ENCODE peak calls at places on chromosomes 2 and 18, in ten cellular contexts. One of them, this sample, is unnamed.

GRCh38 chr2:74440378-74441110 is 1.2 kb downstream of the RTKN start:
- DNase-seq in renal cortical epithelial cell: peak; percentile 64
- DNase-seq in Daoy: peak; percentile 85
- DNase-seq in KG1: peak; percentile 35
- DNase-seq in LHCN-M2: peak; percentile 88
- DNase-seq in A172: peak; percentile 62
- DNase-seq in coronary artery: peak; percentile 91
- DNase-seq in activated CD8-positive, alpha-beta T cell treated with anti-CD3 and anti-CD28 coated beads, Interleukin-2, amount 10 ng/mL, durations not matched to agents 7 days and 5 days: peak; percentile 51
- DNase-seq in ureter: peak; percentile 88
- DNase-seq in GM06990: peak; percentile 84
- DNase-seq in this sample: peak; percentile 36

GRCh38 chr2:18988557-18989232 is 369.7 kb downstream of the OSR1 start:
- DNase-seq in renal cortical epithelial cell: no peak
- DNase-seq in Daoy: no peak
- DNase-seq in KG1: no peak
- DNase-seq in LHCN-M2: peak; percentile 42
- DNase-seq in A172: no peak
- DNase-seq in coronary artery: no peak
- DNase-seq in activated CD8-positive, alpha-beta T cell treated with anti-CD3 and anti-CD28 coated beads, Interleukin-2, amount 10 ng/mL, durations not matched to agents 7 days and 5 days: no peak
- DNase-seq in ureter: no peak
- DNase-seq in GM06990: no peak
- DNase-seq in this sample: no peak

GRCh38 chr2:74573747-74574562 is 19.4 kb downstream of the DOK1 start:
- DNase-seq in renal cortical epithelial cell: no peak
- DNase-seq in Daoy: peak; percentile 68
- DNase-seq in KG1: peak; percentile 64
- DNase-seq in LHCN-M2: peak; percentile 60
- DNase-seq in A172: peak; percentile 83
- DNase-seq in coronary artery: no peak
- DNase-seq in activated CD8-positive, alpha-beta T cell treated with anti-CD3 and anti-CD28 coated beads, Interleukin-2, amount 10 ng/mL, durations not matched to agents 7 days and 5 days: peak; percentile 48
- DNase-seq in ureter: no peak
- DNase-seq in GM06990: no peak
- DNase-seq in this sample: no peak

GRCh38 chr2:101145406-101145805 is 5.8 kb downstream of the TBC1D8 start:
- DNase-seq in renal cortical epithelial cell: peak; percentile 63
- DNase-seq in Daoy: peak; percentile 52
- DNase-seq in KG1: no peak
- DNase-seq in LHCN-M2: no peak
- DNase-seq in A172: peak; percentile 32
- DNase-seq in coronary artery: no peak
- DNase-seq in activated CD8-positive, alpha-beta T cell treated with anti-CD3 and anti-CD28 coated beads, Interleukin-2, amount 10 ng/mL, durations not matched to agents 7 days and 5 days: no peak
- DNase-seq in ureter: no peak
- DNase-seq in GM06990: no peak
- DNase-seq in this sample: no peak

GRCh38 chr18:57353940-57354461 is 1.6 kb downstream of the ST8SIA3 start:
- DNase-seq in renal cortical epithelial cell: peak; percentile 5
- DNase-seq in Daoy: peak; percentile 64
- DNase-seq in KG1: no peak
- DNase-seq in LHCN-M2: peak; percentile 6
- DNase-seq in A172: no peak
- DNase-seq in coronary artery: no peak
- DNase-seq in activated CD8-positive, alpha-beta T cell treated with anti-CD3 and anti-CD28 coated beads, Interleukin-2, amount 10 ng/mL, durations not matched to agents 7 days and 5 days: peak; percentile 36
- DNase-seq in ureter: no peak
- DNase-seq in GM06990: no peak
- DNase-seq in this sample: peak; percentile 34

GRCh38 chr2:36597532-36598377 is at the start of gene FEZ2:
- DNase-seq in renal cortical epithelial cell: peak; percentile 51
- DNase-seq in Daoy: peak; percentile 91
- DNase-seq in KG1: peak; percentile 47
- DNase-seq in LHCN-M2: peak; percentile 70
- DNase-seq in A172: peak; percentile 75
- DNase-seq in coronary artery: peak; percentile 80
- DNase-seq in activated CD8-positive, alpha-beta T cell treated with anti-CD3 and anti-CD28 coated beads, Interleukin-2, amount 10 ng/mL, durations not matched to agents 7 days and 5 days: peak; percentile 80
- DNase-seq in ureter: peak; percentile 76
- DNase-seq in GM06990: peak; percentile 91
- DNase-seq in this sample: no peak

GRCh38 chr2:42558827-42559226 is 9.6 kb upstream of the MTA3 start:
- DNase-seq in renal cortical epithelial cell: no peak
- DNase-seq in Daoy: no peak
- DNase-seq in KG1: no peak
- DNase-seq in LHCN-M2: no peak
- DNase-seq in A172: no peak
- DNase-seq in coronary artery: no peak
- DNase-seq in activated CD8-positive, alpha-beta T cell treated with anti-CD3 and anti-CD28 coated beads, Interleukin-2, amount 10 ng/mL, durations not matched to agents 7 days and 5 days: no peak
- DNase-seq in ureter: no peak
- DNase-seq in GM06990: no peak
- DNase-seq in this sample: no peak

GRCh38 chr2:223612501-223612900 is 10.3 kb upstream of the SCG2 start:
- DNase-seq in renal cortical epithelial cell: no peak
- DNase-seq in Daoy: no peak
- DNase-seq in KG1: no peak
- DNase-seq in LHCN-M2: no peak
- DNase-seq in A172: no peak
- DNase-seq in coronary artery: no peak
- DNase-seq in activated CD8-positive, alpha-beta T cell treated with anti-CD3 and anti-CD28 coated beads, Interleukin-2, amount 10 ng/mL, durations not matched to agents 7 days and 5 days: no peak
- DNase-seq in ureter: no peak
- DNase-seq in GM06990: no peak
- DNase-seq in this sample: no peak

GRCh38 chr2:25639131-25639530 is 34.2 kb downstream of the DTNB start:
- DNase-seq in renal cortical epithelial cell: peak; percentile 1
- DNase-seq in Daoy: no peak
- DNase-seq in KG1: no peak
- DNase-seq in LHCN-M2: peak; percentile 11
- DNase-seq in A172: no peak
- DNase-seq in coronary artery: no peak
- DNase-seq in activated CD8-positive, alpha-beta T cell treated with anti-CD3 and anti-CD28 coated beads, Interleukin-2, amount 10 ng/mL, durations not matched to agents 7 days and 5 days: no peak
- DNase-seq in ureter: no peak
- DNase-seq in GM06990: no peak
- DNase-seq in this sample: no peak

GRCh38 chr18:74316257-74317180 is 880 bp downstream of the C18orf63 start:
- DNase-seq in renal cortical epithelial cell: peak; percentile 94
- DNase-seq in Daoy: peak; percentile 58
- DNase-seq in KG1: no peak
- DNase-seq in LHCN-M2: peak; percentile 78
- DNase-seq in A172: peak; percentile 65
- DNase-seq in coronary artery: no peak
- DNase-seq in activated CD8-positive, alpha-beta T cell treated with anti-CD3 and anti-CD28 coated beads, Interleukin-2, amount 10 ng/mL, durations not matched to agents 7 days and 5 days: no peak
- DNase-seq in ureter: no peak
- DNase-seq in GM06990: no peak
- DNase-seq in this sample: no peak

GRCh38 chr2:188256420-188256819 is 35.3 kb upstream of the GULP1 start:
- DNase-seq in renal cortical epithelial cell: no peak
- DNase-seq in Daoy: no peak
- DNase-seq in KG1: no peak
- DNase-seq in LHCN-M2: no peak
- DNase-seq in A172: no peak
- DNase-seq in coronary artery: no peak
- DNase-seq in activated CD8-positive, alpha-beta T cell treated with anti-CD3 and anti-CD28 coated beads, Interleukin-2, amount 10 ng/mL, durations not matched to agents 7 days and 5 days: no peak
- DNase-seq in ureter: no peak
- DNase-seq in GM06990: no peak
- DNase-seq in this sample: no peak

GRCh38 chr2:230974096-230974913 is 21.6 kb upstream of the SPATA3 start:
- DNase-seq in renal cortical epithelial cell: peak; percentile 83
- DNase-seq in Daoy: peak; percentile 92
- DNase-seq in KG1: no peak
- DNase-seq in LHCN-M2: peak; percentile 86
- DNase-seq in A172: peak; percentile 97
- DNase-seq in coronary artery: peak; percentile 38
- DNase-seq in activated CD8-positive, alpha-beta T cell treated with anti-CD3 and anti-CD28 coated beads, Interleukin-2, amount 10 ng/mL, durations not matched to agents 7 days and 5 days: peak; percentile 82
- DNase-seq in ureter: no peak
- DNase-seq in GM06990: peak; percentile 83
- DNase-seq in this sample: no peak

GRCh38 chr2:151576080-151576479 is 158.2 kb downstream of the NEB start:
- DNase-seq in renal cortical epithelial cell: no peak
- DNase-seq in Daoy: no peak
- DNase-seq in KG1: no peak
- DNase-seq in LHCN-M2: no peak
- DNase-seq in A172: no peak
- DNase-seq in coronary artery: no peak
- DNase-seq in activated CD8-positive, alpha-beta T cell treated with anti-CD3 and anti-CD28 coated beads, Interleukin-2, amount 10 ng/mL, durations not matched to agents 7 days and 5 days: no peak
- DNase-seq in ureter: no peak
- DNase-seq in GM06990: no peak
- DNase-seq in this sample: peak; percentile 86